ENCODE peak calls at places on chromosomes 2 and 18, in four cellular contexts. Z is NCI-H69, H is NCI-H2081, P is GF-D8. L is an unnamed sample.

GRCh38 chr2:27356056-27356381 is 545 bp downstream of the GTF3C2 start:
- DNase-seq in Z (peak), H (peak), P (peak), L (peak)

GRCh38 chr18:3790702-3791101 is 340.7 kb downstream of the TGIF1 start:
- DNase-seq in Z (peak), H (no peak), P (no peak), L (peak)

GRCh38 chr2:78309460-78309859 is 716.0 kb upstream of the REG3G start:
- DNase-seq in Z (no peak), H (no peak), P (no peak), L (no peak)

GRCh38 chr18:22284581-22285230 is 115.3 kb downstream of the GATA6 start:
- DNase-seq in Z (no peak), H (no peak), P (no peak), L (no peak)

GRCh38 chr2:18896106-18896505 is 306.7 kb upstream of the NT5C1B start:
- DNase-seq in Z (no peak), H (no peak), P (no peak), L (no peak)

GRCh38 chr18:56000041-56000440 is 412.0 kb upstream of the TCF4 start:
- DNase-seq in Z (no peak), H (no peak), P (no peak), L (no peak)

GRCh38 chr2:235235977-235236767 is 257.7 kb upstream of the AGAP1 start:
- DNase-seq in Z (no peak), H (no peak), P (no peak), L (no peak)

GRCh38 chr2:239294571-239295054 is 106.2 kb downstream of the HDAC4 start:
- DNase-seq in Z (no peak), H (no peak), P (no peak), L (no peak)

GRCh38 chr18:69401475-69402218 is 959 bp downstream of the DOK6 start:
- DNase-seq in Z (peak), H (peak), P (no peak), L (no peak)

GRCh38 chr2:15738225-15738546 is 146.5 kb downstream of the DDX1 start:
- DNase-seq in Z (no peak), H (no peak), P (no peak), L (no peak)

GRCh38 chr2:8520791-8521344 is 161.0 kb upstream of the ID2 start:
- DNase-seq in Z (peak), H (peak), P (no peak), L (no peak)

GRCh38 chr18:50709215-50709614 is 110.6 kb downstream of the MRO start:
- DNase-seq in Z (peak), H (no peak), P (no peak), L (no peak)

GRCh38 chr2:72991980-72992733 is 74.8 kb downstream of the EMX1 start:
- DNase-seq in Z (no peak), H (no peak), P (no peak), L (no peak)

GRCh38 chr2:37671013-37671815 is at the start of gene CDC42EP3:
- DNase-seq in Z (peak), H (peak), P (no peak), L (peak)

GRCh38 chr2:12236136-12236834 is 480.5 kb upstream of the TRIB2 start:
- DNase-seq in Z (no peak), H (no peak), P (no peak), L (no peak)

GRCh38 chr18:67421666-67422065 is 94.9 kb downstream of the DSEL start:
- DNase-seq in Z (no peak), H (no peak), P (no peak), L (no peak)

GRCh38 chr18:62177271-62177670 is 9.6 kb downstream of the PIGN start:
- DNase-seq in Z (peak), H (no peak), P (no peak), L (no peak)

GRCh38 chr2:196546151-196546919 is 93.2 kb upstream of the CCDC150 start:
- DNase-seq in Z (no peak), H (no peak), P (no peak), L (no peak)

GRCh38 chr2:236538242-236538641 is 31.4 kb upstream of the ACKR3 start:
- DNase-seq in Z (no peak), H (no peak), P (no peak), L (no peak)

GRCh38 chr18:78991446-78991845 is 11.8 kb downstream of the SALL3 start:
- DNase-seq in Z (no peak), H (no peak), P (no peak), L (no peak)

GRCh38 chr18:78891185-78891762 is 88.3 kb upstream of the SALL3 start:
- DNase-seq in Z (peak), H (no peak), P (no peak), L (peak)

GRCh38 chr18:21243041-21243431 is 1.0 kb downstream of the GREB1L start:
- DNase-seq in Z (peak), H (peak), P (no peak), L (no peak)

GRCh38 chr2:166451451-166451850 is 42.6 kb downstream of the SCN7A start:
- DNase-seq in Z (no peak), H (no peak), P (no peak), L (no peak)

GRCh38 chr2:110101911-110102774 is 13.5 kb downstream of the MALL start:
- DNase-seq in Z (no peak), H (no peak), P (no peak), L (no peak)

GRCh38 chr2:147331790-147332419 is 512.9 kb upstream of the ACVR2A start:
- DNase-seq in Z (peak), H (peak), P (no peak), L (no peak)

GRCh38 chr2:30380824-30381223 is 66.2 kb upstream of the LCLAT1 start:
- DNase-seq in Z (no peak), H (no peak), P (no peak), L (no peak)

GRCh38 chr2:237118025-237118424 is 32.3 kb downstream of the COPS8 start:
- DNase-seq in Z (peak), H (no peak), P (no peak), L (peak)

GRCh38 chr2:88856409-88857135 is 165.1 kb downstream of the RPIA start:
- DNase-seq in Z (peak), H (no peak), P (no peak), L (no peak)

GRCh38 chr2:86194751-86195054 is 559 bp downstream of the IMMT start:
- DNase-seq in Z (no peak), H (no peak), P (no peak), L (no peak)

GRCh38 chr18:36312806-36313395 is 15.4 kb downstream of the FHOD3 start:
- DNase-seq in Z (no peak), H (no peak), P (no peak), L (no peak)

GRCh38 chr2:174606336-174606735 is 8.7 kb upstream of the WIPF1 start:
- DNase-seq in Z (no peak), H (no peak), P (no peak), L (no peak)